ENCODE peak calls at places on chromosomes 3 and 15, in four cellular contexts. One of them, this sample, is unnamed.

GRCh38 chr3:20080956-20081554 is 40.8 kb downstream of the KAT2B start:
- DNase-seq in cardiac fibroblast: peak; percentile 13
- DNase-seq in psoas muscle: peak; percentile 81
- DNase-seq in MM.1S: no peak
- DNase-seq in this sample: peak; percentile 44

GRCh38 chr3:187705164-187705563 is 2.8 kb upstream of the RTP2 start:
- DNase-seq in cardiac fibroblast: no peak
- DNase-seq in MM.1S: no peak
- DNase-seq in psoas muscle: no peak
- DNase-seq in this sample: no peak

GRCh38 chr15:43376017-43376705 is 5.3 kb downstream of the TUBGCP4 start:
- DNase-seq in MM.1S: peak; percentile 53
- DNase-seq in psoas muscle: no peak
- DNase-seq in cardiac fibroblast: peak; percentile 58
- DNase-seq in this sample: peak; percentile 30

GRCh38 chr3:82676356-82677026 is 915.0 kb upstream of the GBE1 start:
- DNase-seq in cardiac fibroblast: peak; percentile 0
- DNase-seq in psoas muscle: no peak
- DNase-seq in MM.1S: no peak
- DNase-seq in this sample: no peak

GRCh38 chr3:78322780-78323179 is 1282.9 kb downstream of the ROBO2 start:
- DNase-seq in MM.1S: no peak
- DNase-seq in cardiac fibroblast: no peak
- DNase-seq in psoas muscle: no peak
- DNase-seq in this sample: no peak

GRCh38 chr3:138148503-138148902 is 16.3 kb upstream of the A4GNT start:
- DNase-seq in psoas muscle: no peak
- DNase-seq in cardiac fibroblast: no peak
- DNase-seq in MM.1S: no peak
- DNase-seq in this sample: no peak

GRCh38 chr15:98682992-98683701 is 34.8 kb downstream of the IGF1R start:
- DNase-seq in psoas muscle: no peak
- DNase-seq in MM.1S: no peak
- DNase-seq in cardiac fibroblast: peak; percentile 37
- DNase-seq in this sample: no peak

GRCh38 chr3:62888180-62888579 is 13.0 kb upstream of the CADPS start:
- DNase-seq in MM.1S: no peak
- DNase-seq in cardiac fibroblast: no peak
- DNase-seq in psoas muscle: no peak
- DNase-seq in this sample: no peak

GRCh38 chr3:179735321-179735720 is 82.5 kb downstream of the USP13 start:
- DNase-seq in MM.1S: no peak
- DNase-seq in cardiac fibroblast: no peak
- DNase-seq in psoas muscle: no peak
- DNase-seq in this sample: no peak

GRCh38 chr15:24955549-24955929 is 752 bp downstream of the SNRPN start:
- DNase-seq in psoas muscle: peak; percentile 33
- DNase-seq in MM.1S: no peak
- DNase-seq in cardiac fibroblast: no peak
- DNase-seq in this sample: peak; percentile 20

GRCh38 chr15:92324036-92324963 is 69.4 kb upstream of the ST8SIA2 start:
- DNase-seq in MM.1S: no peak
- DNase-seq in psoas muscle: no peak
- DNase-seq in cardiac fibroblast: no peak
- DNase-seq in this sample: no peak

DNA sequence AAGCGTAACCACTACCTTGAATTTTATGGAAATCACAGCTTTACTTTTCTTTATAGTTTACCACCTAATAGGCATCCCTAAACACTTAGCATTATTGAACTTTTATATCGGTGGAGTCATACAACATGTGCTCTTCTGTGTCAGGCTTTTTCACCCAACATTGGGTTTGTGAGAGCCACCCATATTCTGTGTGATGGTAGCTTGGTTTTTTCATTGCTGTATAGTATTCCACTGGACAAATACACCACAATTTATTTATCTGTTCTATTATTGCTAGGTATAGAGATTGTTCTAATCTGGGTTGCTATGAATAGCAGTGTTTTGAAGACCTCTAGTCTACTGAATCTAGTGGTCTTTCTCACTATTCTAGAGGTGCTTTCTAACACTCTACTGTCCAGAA is 31.6 kb upstream of the ATP1B3 start:
- DNase-seq in MM.1S: no peak
- DNase-seq in cardiac fibroblast: no peak
- DNase-seq in psoas muscle: no peak
- DNase-seq in this sample: no peak
- H3K4me3 ChIP-seq in MM.1S: no peak overlapping the region
- H3K4me3 ChIP-seq in cardiac fibroblast: no peak overlapping the region
- H3K4me3 ChIP-seq in psoas muscle: no peak overlapping the region
- H3K4me3 ChIP-seq in this sample: no peak overlapping the region

GRCh38 chr15:100671858-100672543 is 69.6 kb downstream of the ASB7 start:
- DNase-seq in cardiac fibroblast: peak; percentile 55
- DNase-seq in MM.1S: no peak
- DNase-seq in psoas muscle: no peak
- DNase-seq in this sample: no peak
- TF ChIP-seq CTCF in cardiac fibroblast: peak; percentile 69
- TF ChIP-seq CTCF in MM.1S: peak; percentile 39
- TF ChIP-seq CTCF in psoas muscle: peak; percentile 51
- TF ChIP-seq CTCF in this sample: peak; percentile 20

GRCh38 chr15:74621936-74622335 is 6.3 kb downstream of the CLK3 start:
- DNase-seq in MM.1S: no peak
- DNase-seq in psoas muscle: no peak
- DNase-seq in cardiac fibroblast: no peak
- DNase-seq in this sample: no peak

GRCh38 chr15:74618841-74619596 is 3.4 kb downstream of the CLK3 start:
- DNase-seq in MM.1S: no peak
- DNase-seq in cardiac fibroblast: no peak
- DNase-seq in psoas muscle: no peak
- DNase-seq in this sample: no peak

GRCh38 chr15:74621546-74621920 is 5.9 kb downstream of the CLK3 start:
- DNase-seq in psoas muscle: no peak
- DNase-seq in cardiac fibroblast: no peak
- DNase-seq in MM.1S: no peak
- DNase-seq in this sample: no peak

GRCh38 chr15:74620636-74621545 is 5.3 kb downstream of the CLK3 start:
- DNase-seq in cardiac fibroblast: peak; percentile 80
- DNase-seq in MM.1S: peak; percentile 81
- DNase-seq in psoas muscle: peak; percentile 66
- DNase-seq in this sample: peak; percentile 49

GRCh38 chr15:74619916-74620635 is 4.4 kb downstream of the CLK3 start:
- DNase-seq in cardiac fibroblast: no peak
- DNase-seq in MM.1S: no peak
- DNase-seq in psoas muscle: no peak
- DNase-seq in this sample: no peak
- H3K4me3 ChIP-seq in cardiac fibroblast: no peak overlapping the region
- H3K4me3 ChIP-seq in MM.1S: no peak overlapping the region
- H3K4me3 ChIP-seq in psoas muscle: no peak overlapping the region
- H3K4me3 ChIP-seq in this sample: no peak overlapping the region

GRCh38 chr3:42224178-42224577 is 41.8 kb downstream of the CCK start:
- DNase-seq in psoas muscle: no peak
- DNase-seq in MM.1S: no peak
- DNase-seq in cardiac fibroblast: no peak
- DNase-seq in this sample: no peak

GRCh38 chr3:42224658-42225421 is 41.1 kb downstream of the CCK start:
- DNase-seq in psoas muscle: no peak
- DNase-seq in MM.1S: no peak
- DNase-seq in cardiac fibroblast: no peak
- DNase-seq in this sample: no peak

GRCh38 chr3:42226470-42227425 is 39.2 kb downstream of the CCK start:
- DNase-seq in psoas muscle: no peak
- DNase-seq in MM.1S: no peak
- DNase-seq in cardiac fibroblast: peak; percentile 29
- DNase-seq in this sample: no peak

GRCh38 chr3:42222942-42223693 is 42.9 kb downstream of the CCK start:
- DNase-seq in cardiac fibroblast: no peak
- DNase-seq in psoas muscle: no peak
- DNase-seq in MM.1S: no peak
- DNase-seq in this sample: no peak

GRCh38 chr3:42225486-42226363 is 40.3 kb downstream of the CCK start:
- DNase-seq in MM.1S: no peak
- DNase-seq in cardiac fibroblast: no peak
- DNase-seq in psoas muscle: no peak
- DNase-seq in this sample: no peak
- TF ChIP-seq CTCF in MM.1S: no peak
- TF ChIP-seq CTCF in cardiac fibroblast: no peak
- TF ChIP-seq CTCF in psoas muscle: no peak
- TF ChIP-seq CTCF in this sample: no peak

DNA sequence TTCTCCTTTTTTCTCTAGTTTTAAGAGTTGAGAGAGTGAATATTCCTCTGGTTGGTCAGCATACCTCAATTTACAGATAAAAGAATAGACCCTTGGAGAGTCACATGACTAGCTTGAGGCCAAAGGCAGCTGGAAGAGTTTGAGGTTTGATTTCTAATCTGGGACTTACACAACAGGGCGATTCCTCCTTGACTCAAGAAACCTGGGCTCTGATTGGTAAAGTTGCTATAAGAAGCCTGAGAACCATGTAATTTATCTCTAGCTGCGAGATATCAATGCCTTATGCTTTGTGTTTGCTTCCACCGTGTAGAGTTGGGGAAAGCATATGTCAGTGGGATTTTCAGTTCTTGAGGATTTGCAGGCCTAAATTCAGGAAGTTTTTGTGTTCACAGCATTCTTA is 206.1 kb downstream of the KLHL25 start:
- DNase-seq in MM.1S: no peak
- DNase-seq in cardiac fibroblast: peak; percentile 75
- DNase-seq in psoas muscle: no peak
- DNase-seq in this sample: no peak
- H3K4me3 ChIP-seq in MM.1S: no peak overlapping the region
- H3K4me3 ChIP-seq in cardiac fibroblast: no peak overlapping the region
- H3K4me3 ChIP-seq in psoas muscle: peak overlapping the region; percentile 50
- H3K4me3 ChIP-seq in this sample: no peak overlapping the region

GRCh38 chr3:197458906-197459470 is 96.8 kb downstream of the BDH1 start:
- DNase-seq in MM.1S: no peak
- DNase-seq in cardiac fibroblast: no peak
- DNase-seq in psoas muscle: no peak
- DNase-seq in this sample: no peak

GRCh38 chr3:197458179-197458707 is 97.5 kb downstream of the BDH1 start:
- DNase-seq in MM.1S: peak; percentile 77
- DNase-seq in cardiac fibroblast: no peak
- DNase-seq in psoas muscle: no peak
- DNase-seq in this sample: no peak

GRCh38 chr3:197450295-197450694 is 105.5 kb downstream of the BDH1 start:
- DNase-seq in MM.1S: no peak
- DNase-seq in cardiac fibroblast: no peak
- DNase-seq in psoas muscle: no peak
- DNase-seq in this sample: no peak

GRCh38 chr3:197456271-197457091 is 99.3 kb downstream of the BDH1 start:
- DNase-seq in psoas muscle: peak; percentile 91
- DNase-seq in MM.1S: peak; percentile 83
- DNase-seq in cardiac fibroblast: peak; percentile 92
- DNase-seq in this sample: peak; percentile 66

GRCh38 chr3:197454014-197454413 is 101.8 kb downstream of the BDH1 start:
- DNase-seq in cardiac fibroblast: peak; percentile 38
- DNase-seq in psoas muscle: no peak
- DNase-seq in MM.1S: peak; percentile 37
- DNase-seq in this sample: no peak
- TF ChIP-seq CTCF in cardiac fibroblast: peak; percentile 22
- TF ChIP-seq CTCF in psoas muscle: peak; percentile 54
- TF ChIP-seq CTCF in MM.1S: peak; percentile 37
- TF ChIP-seq CTCF in this sample: peak; percentile 59

GRCh38 chr15:90402230-90402629 is 14.2 kb downstream of the IQGAP1 start:
- DNase-seq in MM.1S: no peak
- DNase-seq in cardiac fibroblast: peak; percentile 86
- DNase-seq in psoas muscle: peak; percentile 56
- DNase-seq in this sample: no peak
- H3K4me3 ChIP-seq in MM.1S: no peak overlapping the region
- H3K4me3 ChIP-seq in cardiac fibroblast: no peak overlapping the region
- H3K4me3 ChIP-seq in psoas muscle: peak overlapping the region; percentile 38
- H3K4me3 ChIP-seq in this sample: no peak overlapping the region

DNA sequence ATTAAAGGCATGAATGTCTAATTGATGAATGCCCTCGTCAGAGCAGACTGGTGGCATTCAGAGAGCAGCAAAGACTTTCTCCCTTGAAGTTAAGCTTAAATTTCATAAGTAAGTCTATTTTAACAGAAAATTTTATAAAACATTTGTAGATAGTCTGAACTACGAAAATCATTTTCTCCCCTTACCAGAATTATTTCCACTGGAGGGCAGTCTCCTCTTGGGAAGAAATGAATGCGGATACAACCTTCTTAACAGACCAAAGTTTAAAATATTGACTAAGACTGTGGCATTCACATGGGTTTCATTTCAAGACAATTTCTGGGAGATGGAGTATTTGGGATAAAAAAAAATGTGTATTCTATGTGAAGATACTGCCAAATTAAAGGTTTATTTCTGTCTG is 669.0 kb downstream of the FHIT start:
- DNase-seq in psoas muscle: no peak
- DNase-seq in cardiac fibroblast: peak; percentile 36
- DNase-seq in MM.1S: no peak
- DNase-seq in this sample: no peak
- TF ChIP-seq CTCF in psoas muscle: peak; percentile 22
- TF ChIP-seq CTCF in cardiac fibroblast: no peak
- TF ChIP-seq CTCF in MM.1S: no peak
- TF ChIP-seq CTCF in this sample: no peak